ENCODE peak calls at places on chromosomes 2 and 18, in five cellular contexts. L is nephron progenitor cell, N is endothelial cell, I is heart left ventricle, X is colonic mucosa. P is an unnamed sample.

GRCh38 chr2:121095257-121096080 is 189.5 kb downstream of the TFCP2L1 start:
- DNase-seq in L (peak), N (peak), X (peak), I (peak), P (peak)

GRCh38 chr2:46332686-46333281 is 35.6 kb downstream of the EPAS1 start:
- DNase-seq in X (no peak), N (no peak), I (peak), L (no peak), P (peak)

GRCh38 chr2:54456526-54457325 is 599 bp downstream of the SPTBN1 start:
- DNase-seq in I (peak), N (no peak), L (peak), X (no peak), P (peak)

GRCh38 chr2:169933124-169933711 is 106.0 kb downstream of the UBR3 start:
- DNase-seq in I (no peak), L (no peak), X (no peak), N (no peak), P (peak)

GRCh38 chr18:1253825-1254224 is 349.2 kb downstream of the ADCYAP1 start:
- DNase-seq in N (no peak), X (no peak), I (no peak), L (no peak), P (no peak)

GRCh38 chr18:7370812-7371211 is 139.9 kb downstream of the LRRC30 start:
- DNase-seq in L (no peak), I (peak), X (no peak), N (peak), P (no peak)

GRCh38 chr18:73691118-73691517 is 456.5 kb downstream of the FBXO15 start:
- DNase-seq in I (no peak), N (no peak), L (no peak), X (no peak), P (no peak)

GRCh38 chr2:230934291-230935131 is 9.5 kb upstream of the GPR55 start:
- DNase-seq in N (no peak), X (no peak), I (peak), L (no peak), P (no peak)

GRCh38 chr18:31499157-31499524 is 1.2 kb downstream of the DSG2 start:
- DNase-seq in L (no peak), I (no peak), N (no peak), X (no peak), P (peak)

GRCh38 chr2:46845542-46846453 is 69.8 kb downstream of the MCFD2 start:
- DNase-seq in L (no peak), N (no peak), I (no peak), X (no peak), P (peak)

GRCh38 chr2:168189835-168190426 is 57.5 kb downstream of the STK39 start:
- DNase-seq in X (no peak), L (no peak), N (no peak), I (no peak), P (peak)

GRCh38 chr2:128304715-128305554 is 13.7 kb downstream of the HS6ST1 start:
- DNase-seq in N (no peak), L (no peak), X (no peak), I (peak), P (peak)

GRCh38 chr2:157302492-157303099 is 23.0 kb downstream of the ERMN start:
- DNase-seq in L (peak), I (no peak), X (no peak), N (peak), P (peak)
- TF ChIP-seq CTCF in L (peak), I (peak), X (peak), N (peak), P (peak)

GRCh38 chr18:8480506-8481328 is 128.5 kb upstream of the RAB12 start:
- DNase-seq in X (no peak), I (peak), L (peak), N (peak), P (peak)
- TF ChIP-seq CTCF in X (no peak), I (peak), L (peak), N (no peak), P (peak)

DNA sequence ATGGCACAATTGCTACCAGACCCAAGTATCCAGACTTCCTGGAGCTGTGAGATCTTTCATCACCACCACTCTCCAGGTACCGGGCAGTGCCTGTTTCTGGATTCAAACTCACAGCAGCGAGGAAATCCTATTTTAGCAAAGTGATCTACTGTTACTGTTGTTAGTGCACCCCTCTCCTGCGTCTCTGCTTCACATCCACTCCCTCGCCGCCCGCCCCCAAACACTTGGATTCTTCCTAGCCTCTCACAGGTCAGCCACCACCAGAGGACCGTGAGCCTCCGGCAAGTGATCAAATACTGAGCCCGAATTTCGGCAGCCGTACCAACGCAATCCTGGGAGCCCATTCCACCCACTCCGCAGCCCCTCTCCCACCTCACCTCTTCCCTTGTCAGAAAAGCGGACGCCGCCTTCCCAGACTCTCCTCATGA is 519 bp downstream of the METTL4 start:
- DNase-seq in N (peak), I (peak), L (peak), X (peak), P (peak)
- TF ChIP-seq CTCF in N (no peak), I (no peak), L (no peak), X (no peak), P (no peak)

GRCh38 chr2:19209575-19210341 is 148.7 kb downstream of the OSR1 start:
- DNase-seq in I (no peak), N (no peak), X (no peak), L (no peak), P (no peak)
- TF ChIP-seq CTCF in I (no peak), N (no peak), X (no peak), L (no peak), P (no peak)

P was measured in MCF 10A.